ENCODE peak calls at places on chromosomes 5 and 9, in seven cellular contexts. U is esophagus squamous epithelium, B is uterus, Y is IMR-90, F is Peyer's patch, Q is suprapubic skin, W is breast epithelium. L is an unnamed sample.

GRCh38 chr5:169914766-169915165 is 65.5 kb downstream of the INSYN2B start:
- DNase-seq in U (no peak), W (peak), B (no peak), F (no peak), Q (no peak), Y (peak), L (no peak)

GRCh38 chr5:139390639-139391569 is 1.2 kb upstream of the MZB1 start:
- DNase-seq in Q (peak), Y (no peak), U (no peak), F (peak), B (no peak), W (no peak), L (no peak)

GRCh38 chr5:154962494-154962893 is 21.6 kb downstream of the MRPL22 start:
- DNase-seq in Y (peak), B (no peak), F (no peak), Q (no peak), U (no peak), W (no peak), L (peak)

GRCh38 chr5:174425964-174426290 is 298.5 kb upstream of the MSX2 start:
- DNase-seq in Q (no peak), W (no peak), F (no peak), Y (no peak), U (no peak), B (no peak), L (no peak)

GRCh38 chr5:74556631-74557595 is 83.6 kb downstream of the ENC1 start:
- DNase-seq in U (no peak), W (no peak), B (no peak), Q (no peak), F (no peak), Y (peak), L (no peak)

GRCh38 chr9:138043411-138044345 is 166.1 kb downstream of the CACNA1B start:
- DNase-seq in Q (peak), Y (no peak), F (no peak), W (peak), U (no peak), B (no peak), L (no peak)

GRCh38 chr9:22084336-22085035 is 75.4 kb upstream of the CDKN2B start:
- DNase-seq in Q (no peak), Y (peak), U (no peak), F (no peak), B (no peak), W (no peak), L (no peak)

GRCh38 chr5:103389362-103389761 is 130.8 kb downstream of the MACIR start:
- DNase-seq in B (no peak), U (no peak), Q (no peak), Y (no peak), W (no peak), F (no peak), L (no peak)

GRCh38 chr5:106262395-106262794 is 1408.3 kb downstream of the EFNA5 start:
- DNase-seq in F (no peak), W (no peak), B (no peak), U (no peak), Y (no peak), Q (no peak), L (no peak)

GRCh38 chr9:38746303-38746702 is 26.4 kb upstream of the FAM240B start:
- DNase-seq in W (no peak), Q (no peak), B (no peak), Y (no peak), U (no peak), F (no peak), L (no peak)

GRCh38 chr9:38043931-38044623 is 24.9 kb downstream of the SHB start:
- DNase-seq in Q (no peak), Y (no peak), W (peak), F (no peak), B (no peak), U (no peak), L (no peak)

GRCh38 chr5:143707797-143708196 is 104.2 kb upstream of the HMHB1 start:
- DNase-seq in W (no peak), Q (no peak), B (no peak), Y (no peak), U (no peak), F (no peak), L (no peak)

GRCh38 chr5:54900906-54901725 is 84.3 kb downstream of the ESM1 start:
- DNase-seq in W (peak), B (peak), U (no peak), F (no peak), Y (peak), Q (peak), L (no peak)

GRCh38 chr9:16813838-16814237 is 56.6 kb downstream of the BNC2 start:
- DNase-seq in Q (no peak), W (no peak), F (no peak), Y (no peak), U (no peak), B (no peak), L (no peak)

GRCh38 chr9:101172671-101173070 is 144.1 kb downstream of the PLPPR1 start:
- DNase-seq in B (no peak), Y (no peak), F (no peak), Q (no peak), U (no peak), W (no peak), L (no peak)

GRCh38 chr5:116864157-116864837 is 289.7 kb upstream of the SEMA6A start:
- DNase-seq in B (no peak), U (no peak), Y (no peak), F (no peak), Q (no peak), W (no peak), L (no peak)

GRCh38 chr9:114098660-114099522 is at the start of gene KIF12:
- DNase-seq in U (no peak), Q (peak), F (peak), Y (no peak), W (no peak), B (peak), L (no peak)

GRCh38 chr9:121360975-121361374 is 9.1 kb downstream of the STOM start:
- DNase-seq in Y (peak), Q (no peak), F (no peak), U (no peak), W (no peak), B (no peak), L (peak)

GRCh38 chr9:114359801-114360200 is 28.0 kb downstream of the AKNA start:
- DNase-seq in Q (no peak), U (no peak), W (no peak), F (no peak), Y (no peak), B (no peak), L (no peak)

GRCh38 chr5:142006363-142007236 is 6.2 kb downstream of the GNPDA1 start:
- DNase-seq in Q (no peak), W (no peak), U (no peak), F (no peak), Y (no peak), B (no peak), L (no peak)

DNA sequence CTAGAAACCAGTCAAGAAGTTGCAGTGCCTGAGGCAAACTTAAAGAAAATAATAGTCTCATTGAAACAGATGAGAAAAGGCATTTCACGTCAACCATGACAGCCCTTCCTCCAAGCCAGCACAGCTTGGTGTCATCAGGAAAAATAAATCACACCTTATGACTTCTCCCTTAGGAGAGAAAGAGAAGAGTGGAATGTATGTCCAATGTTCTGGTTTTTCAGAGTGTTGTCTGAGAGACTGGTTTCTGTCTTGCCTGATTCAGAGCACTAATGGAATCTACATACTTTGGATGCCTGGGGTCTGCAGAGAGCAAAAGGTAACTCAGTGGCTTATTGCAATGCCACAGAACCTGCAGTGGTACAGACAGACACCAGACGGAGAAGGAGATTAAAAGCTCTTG is 105.5 kb upstream of the PDE4D start:
- DNase-seq in W (no peak), U (no peak), Q (no peak), F (no peak), B (no peak), Y (no peak), L (no peak)
- TF ChIP-seq POLR2A in W (no peak), U (no peak), Q (no peak), F (no peak), B (no peak), Y (no peak), L (no peak)

DNA sequence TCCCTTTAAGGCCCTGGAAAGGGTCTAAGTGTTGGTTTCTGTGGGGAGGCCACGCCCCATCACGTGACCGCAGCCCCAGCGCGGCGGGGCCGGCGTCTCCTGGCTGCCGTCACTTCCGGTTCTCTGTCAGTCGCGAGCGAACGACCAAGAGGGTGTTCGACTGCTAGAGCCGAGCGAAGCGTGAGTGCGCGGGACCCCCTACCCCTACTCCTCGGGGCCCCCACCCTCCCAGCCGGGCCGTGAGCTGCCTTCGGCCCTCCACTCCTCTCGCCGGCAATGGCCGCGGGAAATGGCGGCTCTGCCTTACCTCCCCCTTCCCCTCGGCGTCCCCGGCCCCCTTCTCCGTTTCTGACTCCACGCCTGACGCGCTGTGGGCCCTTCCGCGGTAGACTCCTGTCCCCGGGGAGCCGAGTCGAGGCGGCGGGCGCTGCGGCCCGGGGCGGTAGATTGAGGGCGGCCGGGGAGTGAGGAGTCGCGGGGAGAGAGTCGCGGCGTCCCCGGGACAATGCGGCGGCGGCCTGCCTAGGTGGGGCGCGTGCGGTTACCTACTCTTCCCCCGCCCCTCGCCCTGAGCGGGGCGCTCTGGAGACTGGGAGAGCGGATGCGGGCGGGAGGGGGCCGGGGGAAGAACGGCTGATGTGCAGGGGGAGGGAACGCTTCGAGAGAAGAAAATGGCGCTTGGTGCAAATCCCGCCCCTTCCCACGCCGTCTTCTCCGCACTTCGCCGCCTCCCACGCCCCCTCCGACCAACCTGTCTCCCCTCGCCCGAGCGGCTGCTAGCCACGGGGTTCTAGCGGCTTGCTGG is at the start of gene SUB1:
- DNase-seq in Y (peak), Q (peak), B (peak), W (peak), F (peak), U (peak), L (peak)
- TF ChIP-seq POLR2A in Y (peak), Q (peak), B (peak), W (peak), F (peak), U (no peak), L (peak)

DNA sequence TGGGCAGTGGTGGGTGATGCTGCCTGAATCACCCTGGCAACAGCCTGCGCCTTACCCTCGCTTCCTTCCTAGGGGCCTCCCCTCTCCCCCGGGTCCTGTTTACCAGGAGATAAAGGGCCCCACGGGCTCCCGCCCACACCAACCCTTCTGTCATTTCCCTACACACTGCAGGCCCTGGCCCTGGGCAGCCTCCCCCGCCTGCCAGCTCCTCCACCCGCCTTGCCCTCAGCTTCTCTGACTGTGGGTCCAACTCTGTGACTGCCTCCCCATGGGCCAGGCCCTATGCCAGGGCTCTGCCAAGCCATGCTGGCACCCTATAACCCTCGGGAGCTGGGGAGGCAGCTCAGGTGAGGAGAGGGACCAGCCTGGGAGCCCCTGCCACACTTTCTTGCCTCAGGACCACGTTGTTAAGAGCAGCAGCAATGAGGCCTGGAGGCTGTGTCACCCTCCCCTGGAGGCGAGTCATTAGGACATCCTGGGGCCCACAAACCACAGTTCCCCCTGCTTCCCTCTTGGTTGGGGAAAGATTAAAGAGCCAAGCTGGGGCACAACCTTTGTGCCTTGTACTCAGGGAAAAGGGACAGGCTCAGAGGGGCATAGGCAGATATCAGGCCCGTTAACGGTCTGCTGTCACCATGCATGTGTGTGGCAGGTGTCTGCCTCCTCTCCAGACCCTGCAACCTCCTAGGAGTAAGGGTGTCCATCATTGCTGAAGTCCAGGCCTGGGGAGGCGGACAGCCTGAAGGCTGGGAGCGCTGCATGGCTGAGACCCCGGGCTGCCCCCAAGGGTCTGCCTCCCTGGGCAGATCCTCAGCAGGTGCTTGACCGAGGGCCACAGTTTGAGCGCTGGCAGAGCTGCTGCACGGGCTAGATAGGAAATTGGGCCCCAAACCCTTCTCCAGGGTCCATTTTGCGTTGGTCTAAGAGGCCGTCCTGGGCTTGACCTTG is 2.7 kb downstream of the MGAT4B start:
- DNase-seq in U (no peak), Y (peak), F (peak), Q (peak), W (no peak), B (no peak), L (peak)
- TF ChIP-seq POLR2A in U (no peak), Y (no peak), F (no peak), Q (no peak), W (no peak), B (no peak), L (no peak)

GRCh38 chr5:14264605-14265316 is 121.6 kb downstream of the TRIO start:
- DNase-seq in Q (peak), U (peak), B (peak), F (peak), W (peak), Y (peak), L (peak)
- TF ChIP-seq POLR2A in Q (no peak), U (no peak), B (peak), F (no peak), W (no peak), Y (peak), L (peak)

DNA sequence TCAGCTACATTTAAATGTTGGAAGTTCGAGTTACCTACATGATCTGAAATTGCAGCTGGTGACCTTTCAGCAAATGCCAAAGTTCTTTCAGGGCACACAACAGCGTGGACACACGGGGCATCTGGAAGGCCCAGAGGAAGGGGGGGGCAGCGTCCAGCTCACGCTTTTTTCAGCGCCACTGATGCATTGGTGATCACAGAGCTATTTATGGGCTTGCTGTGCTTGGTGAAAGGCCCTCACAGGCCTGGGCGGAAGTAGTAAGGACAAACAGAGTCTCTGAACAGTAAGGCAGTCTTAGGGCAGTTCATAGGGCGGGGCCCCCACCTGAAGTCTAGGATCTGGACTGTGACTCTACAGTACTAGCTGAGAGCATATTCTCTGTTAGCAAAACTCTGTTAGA is 6.6 kb upstream of the FBP2 start:
- DNase-seq in Y (no peak), B (no peak), F (peak), W (no peak), Q (no peak), U (no peak), L (no peak)
- TF ChIP-seq POLR2A in Y (no peak), B (no peak), F (no peak), W (no peak), Q (no peak), U (no peak), L (no peak)

GRCh38 chr9:136782452-136782851 is 8.7 kb upstream of the TMEM141 start:
- DNase-seq in U (no peak), F (no peak), W (no peak), Q (no peak), Y (no peak), B (no peak), L (no peak)

GRCh38 chr9:136785956-136786355 is 5.2 kb upstream of the TMEM141 start:
- DNase-seq in Q (no peak), B (no peak), W (no peak), Y (no peak), U (no peak), F (no peak), L (no peak)

GRCh38 chr9:136786451-136786850 is 4.7 kb upstream of the TMEM141 start:
- DNase-seq in U (no peak), Q (no peak), F (no peak), B (no peak), Y (no peak), W (no peak), L (no peak)

GRCh38 chr9:136784249-136784996 is 6.7 kb upstream of the TMEM141 start:
- DNase-seq in B (no peak), Y (no peak), Q (no peak), F (no peak), W (no peak), U (no peak), L (peak)

DNA sequence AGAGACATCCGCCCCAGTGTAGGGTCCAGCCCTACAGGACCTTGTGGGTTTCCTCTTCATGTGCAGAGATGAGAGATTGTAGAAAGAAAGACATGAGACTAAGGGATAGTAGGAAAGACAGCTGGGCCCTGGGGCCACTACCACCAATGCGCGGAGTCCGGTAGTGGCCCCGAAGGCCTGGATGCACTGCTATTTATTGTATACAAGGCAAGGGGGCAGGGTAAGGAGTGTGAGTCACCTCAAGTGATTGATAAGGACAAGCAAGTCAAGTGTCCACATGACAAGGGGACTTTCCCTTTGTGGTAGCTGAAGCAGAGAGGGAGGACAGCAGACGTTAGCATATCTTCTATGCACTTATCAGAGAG is 6.2 kb upstream of the TMEM141 start:
- DNase-seq in U (no peak), Q (no peak), Y (no peak), W (no peak), B (no peak), F (no peak), L (no peak)
- TF ChIP-seq POLR2A in U (no peak), Q (no peak), Y (no peak), W (no peak), B (no peak), F (no peak), L (no peak)

GRCh38 chr5:42808888-42809611 is 2.6 kb downstream of the SELENOP start:
- DNase-seq in B (no peak), Q (no peak), Y (no peak), W (no peak), F (no peak), U (no peak), L (no peak)

GRCh38 chr5:42813533-42813932 is 1.8 kb upstream of the SELENOP start:
- DNase-seq in B (peak), F (no peak), Y (no peak), W (peak), U (no peak), Q (no peak), L (no peak)

GRCh38 chr5:42810905-42811590 is 644 bp downstream of the SELENOP start:
- DNase-seq in W (no peak), Y (no peak), F (no peak), U (no peak), Q (no peak), B (no peak), L (no peak)

GRCh38 chr5:42812620-42813019 is 928 bp upstream of the SELENOP start:
- DNase-seq in F (no peak), B (no peak), W (no peak), Q (no peak), U (no peak), Y (no peak), L (no peak)

GRCh38 chr5:42811591-42812392 is at the start of gene SELENOP:
- DNase-seq in B (peak), U (no peak), Q (no peak), Y (no peak), F (no peak), W (peak), L (peak)
- TF ChIP-seq POLR2A in B (peak), U (no peak), Q (peak), Y (no peak), F (peak), W (peak), L (no peak)

GRCh38 chr5:83891261-83891660 is 170.6 kb upstream of the HAPLN1 start:
- DNase-seq in U (no peak), Q (no peak), B (no peak), F (no peak), W (no peak), Y (peak), L (no peak)
- TF ChIP-seq POLR2A in U (no peak), Q (no peak), B (no peak), F (no peak), W (no peak), Y (no peak), L (no peak)

GRCh38 chr9:128455849-128456612 is at the start of gene ODF2:
- DNase-seq in F (peak), Y (peak), B (peak), U (peak), Q (peak), W (peak), L (peak)
- TF ChIP-seq POLR2A in F (peak), Y (peak), B (peak), U (no peak), Q (no peak), W (no peak), L (peak)